ENCODE peak calls at places on chromosomes 3 and 15, in four cellular contexts. A is head of caudate nucleus, M is psoas muscle, Q is non-pigmented ciliary epithelial cell. Z is an unnamed sample.

GRCh38 chr15:62991698-62992097 is 50.8 kb upstream of the TPM1 start:
- DNase-seq in Q (no peak), M (no peak), A (no peak), Z (no peak)

GRCh38 chr15:80251505-80252280 is at the start of gene CTXND1:
- DNase-seq in Q (no peak), A (no peak), M (peak), Z (no peak)

GRCh38 chr3:64956619-64957018 is 268.8 kb upstream of the ADAMTS9 start:
- DNase-seq in M (no peak), A (no peak), Q (no peak), Z (no peak)

GRCh38 chr3:183226333-183226732 is 26.7 kb upstream of the B3GNT5 start:
- DNase-seq in Q (no peak), M (no peak), A (no peak), Z (no peak)

GRCh38 chr3:164024786-164025185 is 1053.5 kb downstream of the SI start:
- DNase-seq in Q (no peak), A (no peak), M (no peak), Z (no peak)

GRCh38 chr15:51401872-51402517 is 60.5 kb downstream of the GLDN start:
- DNase-seq in M (peak), Q (no peak), A (peak), Z (peak)

GRCh38 chr3:96434616-96435015 is 379.8 kb upstream of the EPHA6 start:
- DNase-seq in Q (no peak), M (no peak), A (no peak), Z (no peak)

GRCh38 chr15:62809106-62809967 is 233.2 kb upstream of the TPM1 start:
- DNase-seq in A (no peak), M (no peak), Q (peak), Z (no peak)

GRCh38 chr15:100345438-100345837 is 3.7 kb upstream of the ADAMTS17 start:
- DNase-seq in Q (no peak), A (no peak), M (no peak), Z (no peak)

GRCh38 chr3:125141596-125142417 is 70.7 kb downstream of the SLC12A8 start:
- DNase-seq in A (peak), Q (no peak), M (peak), Z (peak)

GRCh38 chr3:63662500-63662899 is 10.0 kb downstream of the SNTN start:
- DNase-seq in A (no peak), M (no peak), Q (no peak), Z (no peak)

GRCh38 chr15:49752517-49752916 is 131.7 kb downstream of the DTWD1 start:
- DNase-seq in M (no peak), A (no peak), Q (no peak), Z (no peak)

GRCh38 chr15:85810075-85810474 is 15.3 kb upstream of the KLHL25 start:
- DNase-seq in M (no peak), Q (no peak), A (no peak), Z (no peak)

GRCh38 chr3:167919590-167919989 is 176.1 kb downstream of the GOLIM4 start:
- DNase-seq in A (no peak), M (no peak), Q (no peak), Z (no peak)